ENCODE peak calls at places on chromosomes 13 and 19, in four cellular contexts. B is WTC11, L is K562, F is SK-N-SH. V is an unnamed sample.

GRCh38 chr19:44808463-44809371 is at the start of gene BCAM:
- DNase-seq in B (peak; percentile 70), L (peak; percentile 58), F (peak; percentile 97), V (peak; percentile 65)

GRCh38 chr13:20127563-20128458 is 33.0 kb downstream of the GJA3 start:
- DNase-seq in B (peak; percentile 64), L (no peak), F (peak; percentile 87), V (peak; percentile 53)

GRCh38 chr19:29549105-29550070 is 23.6 kb downstream of the VSTM2B start:
- DNase-seq in B (no peak), L (no peak), F (no peak), V (no peak)

GRCh38 chr19:8137425-8137824 is 12.0 kb downstream of the FBN3 start:
- DNase-seq in B (no peak), L (no peak), F (no peak), V (no peak)

GRCh38 chr13:20019033-20019432 is 60.5 kb downstream of the ZMYM2 start:
- DNase-seq in B (no peak), L (no peak), F (no peak), V (no peak)

GRCh38 chr19:17351815-17352435 is 14.6 kb downstream of the GTPBP3 start:
- DNase-seq in B (no peak), L (peak; percentile 44), F (no peak), V (no peak)

GRCh38 chr13:46211116-46211515 is 612 bp upstream of the LRRC63 start:
- DNase-seq in B (no peak), L (peak; percentile 85), F (peak; percentile 32), V (no peak)

GRCh38 chr19:36032251-36033104 is at the start of gene CLIP3:
- DNase-seq in B (peak; percentile 81), L (no peak), F (peak; percentile 100), V (no peak)

GRCh38 chr19:5953034-5953589 is 24.8 kb downstream of the RANBP3 start:
- DNase-seq in B (no peak), L (no peak), F (no peak), V (no peak)

GRCh38 chr13:42119875-42120274 is 71.4 kb downstream of the DGKH start:
- DNase-seq in B (no peak), L (no peak), F (no peak), V (no peak)

GRCh38 chr13:40665754-40666057 is 735 bp downstream of the FOXO1 start:
- DNase-seq in B (peak; percentile 21), L (no peak), F (peak; percentile 65), V (no peak)

GRCh38 chr13:22198656-22199217 is 527.9 kb downstream of the FGF9 start:
- DNase-seq in B (no peak), L (no peak), F (no peak), V (no peak)

GRCh38 chr19:14556662-14557188 is 15.1 kb downstream of the NDUFB7 start:
- DNase-seq in B (peak; percentile 90), L (peak; percentile 88), F (peak; percentile 94), V (peak; percentile 61)

GRCh38 chr13:106815545-106815944 is 247.6 kb upstream of the ARGLU1 start:
- DNase-seq in B (peak; percentile 28), L (no peak), F (no peak), V (no peak)
- TF ChIP-seq FOXJ3 in B (no peak), L (no peak), F (no peak), V (no peak)

DNA sequence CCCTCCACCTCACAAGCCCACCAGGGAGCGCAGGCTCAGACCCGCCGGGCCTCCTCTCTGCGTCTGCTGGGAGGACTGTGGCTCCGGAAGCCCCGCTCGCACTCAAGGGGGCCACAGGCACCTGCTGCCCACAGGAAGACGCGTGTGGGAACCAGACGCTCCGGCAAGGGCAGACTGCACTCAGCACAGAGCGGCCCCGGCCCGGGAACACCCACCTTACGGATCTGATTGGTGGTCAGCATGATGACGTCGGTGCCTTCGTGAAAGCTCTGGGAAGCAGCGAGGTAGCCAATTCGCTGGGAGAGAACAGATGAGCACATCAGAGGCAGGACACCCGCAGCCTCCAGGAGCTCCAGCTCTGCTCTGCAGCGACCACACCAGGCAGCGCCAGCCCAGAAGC is 14.6 kb downstream of the AP3D1 start:
- DNase-seq in B (no peak), L (no peak), F (no peak), V (no peak)
- TF ChIP-seq FOXJ3 in B (no peak), L (no peak), F (no peak), V (no peak)

GRCh38 chr19:45863840-45864628 is at the start of gene FOXA3:
- DNase-seq in B (peak; percentile 77), L (peak; percentile 92), F (peak; percentile 87), V (peak; percentile 64)
- TF ChIP-seq FOXJ3 in B (no peak), L (no peak), F (no peak), V (no peak)

DNA sequence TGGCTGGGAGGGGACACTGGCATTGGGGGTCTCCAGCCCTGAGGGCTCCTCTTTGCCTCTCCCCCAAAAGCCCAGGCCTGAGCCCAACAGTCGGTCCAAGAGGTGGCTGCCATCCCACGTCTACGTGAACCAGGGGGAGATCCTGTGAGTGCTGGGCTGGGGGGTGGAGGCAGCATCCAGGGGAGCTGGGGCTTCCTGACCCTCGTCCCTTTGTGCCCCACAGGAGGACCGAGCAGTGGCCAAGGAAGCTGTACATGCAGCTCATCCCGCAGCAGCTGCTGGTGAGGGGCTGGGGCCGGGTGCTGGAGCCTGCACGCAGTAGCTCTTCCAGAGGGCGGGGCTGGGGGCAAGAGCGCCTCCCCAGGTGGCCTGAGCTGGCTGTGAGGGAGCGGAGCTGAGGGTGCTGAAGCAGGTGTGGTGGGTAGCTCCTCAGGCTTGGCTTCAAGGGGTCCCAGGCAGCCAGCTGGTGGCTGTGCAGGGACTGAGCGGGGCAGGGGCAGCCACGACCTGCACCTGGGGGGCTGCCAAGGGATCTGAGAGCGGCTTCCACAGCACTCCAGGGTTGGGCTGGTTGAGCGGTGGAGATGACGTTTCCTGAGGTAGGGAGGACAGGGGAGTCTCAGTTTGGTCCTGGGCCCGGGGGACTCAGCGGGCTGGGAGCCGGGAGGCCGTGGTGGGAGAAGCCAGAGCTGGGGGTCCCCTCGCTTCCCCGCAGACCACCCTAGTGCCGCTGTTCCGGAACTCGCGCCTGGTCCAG is 7.1 kb downstream of the PTOV1 start:
- DNase-seq in B (no peak), L (no peak), F (no peak), V (no peak)
- TF ChIP-seq FOXJ3 in B (no peak), L (no peak), F (no peak), V (no peak)

DNA sequence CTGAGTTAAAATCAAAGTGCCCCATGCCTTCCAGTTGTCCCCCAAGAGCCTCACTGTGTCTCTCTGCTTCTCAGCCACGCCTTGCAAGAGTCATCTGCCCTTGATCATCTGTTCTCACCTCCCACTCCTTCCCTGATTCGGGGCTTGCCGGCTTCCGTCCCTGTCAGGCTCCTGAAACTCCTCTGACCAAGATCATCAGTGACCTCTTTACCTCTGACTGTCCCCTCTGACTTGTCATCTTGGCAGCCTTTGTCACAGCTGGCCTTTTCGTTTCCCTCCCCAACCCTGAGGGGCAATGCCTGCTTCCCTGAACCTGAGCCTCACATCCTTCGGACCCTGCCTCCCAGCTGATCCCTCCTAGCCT is 66.3 kb downstream of the MAP4K1 start:
- DNase-seq in B (no peak), L (peak; percentile 61), F (no peak), V (no peak)
- TF ChIP-seq FOXJ3 in B (no peak), L (no peak), F (no peak), V (no peak)

GRCh38 chr13:36549771-36550170 is 117.5 kb downstream of the CCNA1 start:
- DNase-seq in B (no peak), L (no peak), F (peak; percentile 1), V (no peak)
- TF ChIP-seq FOXJ3 in B (no peak), L (no peak), F (no peak), V (no peak)